ENCODE peak calls at places on chromosome 12, in six cellular contexts. V, X, Y, I, J and Z are unnamed samples.

GRCh38 chr12:125734137-125734536 is 668.9 kb downstream of the AACS start:
- DNase-seq in V (no peak), X (peak), Y (peak), I (peak), J (no peak), Z (no peak)

GRCh38 chr12:106138646-106139421 is at the start of gene NUAK1:
- DNase-seq in V (peak), X (peak), Y (peak), I (no peak), J (peak), Z (peak)

GRCh38 chr12:112182499-112182898 is 57.1 kb downstream of the TRAFD1 start:
- DNase-seq in V (no peak), X (no peak), Y (no peak), I (no peak), J (peak), Z (no peak)

GRCh38 chr12:43786899-43787693 is 19.0 kb downstream of the TWF1 start:
- DNase-seq in V (no peak), X (no peak), Y (no peak), I (no peak), J (peak), Z (no peak)

GRCh38 chr12:11765817-11766794 is 116.6 kb downstream of the ETV6 start:
- DNase-seq in V (peak), X (no peak), Y (peak), I (no peak), J (peak), Z (peak)

GRCh38 chr12:47094804-47095203 is 15.0 kb upstream of the AMIGO2 start:
- DNase-seq in V (no peak), X (peak), Y (no peak), I (no peak), J (no peak), Z (no peak)

GRCh38 chr12:26821212-26821701 is 11.7 kb downstream of the ITPR2 start:
- DNase-seq in V (no peak), X (no peak), Y (no peak), I (no peak), J (peak), Z (no peak)

GRCh38 chr12:57456145-57456700 is 1.1 kb downstream of the INHBE start:
- DNase-seq in V (no peak), X (peak), Y (peak), I (peak), J (peak), Z (no peak)

GRCh38 chr12:109920266-109920780 is 20.2 kb downstream of the TCHP start:
- DNase-seq in V (no peak), X (no peak), Y (no peak), I (no peak), J (no peak), Z (no peak)

GRCh38 chr12:123961585-123961984 is 11.0 kb downstream of the CCDC92 start:
- DNase-seq in V (no peak), X (no peak), Y (no peak), I (no peak), J (no peak), Z (no peak)

GRCh38 chr12:38142974-38143373 is 173.6 kb upstream of the ALG10B start:
- DNase-seq in V (no peak), X (peak), Y (no peak), I (no peak), J (no peak), Z (no peak)

GRCh38 chr12:105705765-105706164 is 375.3 kb downstream of the C12orf75 start:
- DNase-seq in V (peak), X (peak), Y (peak), I (peak), J (peak), Z (no peak)

GRCh38 chr12:91181053-91181452 is 1.6 kb downstream of the DCN start:
- DNase-seq in V (no peak), X (no peak), Y (no peak), I (no peak), J (peak), Z (no peak)

GRCh38 chr12:123660328-123660727 is 10.6 kb upstream of the TCTN2 start:
- DNase-seq in V (no peak), X (peak), Y (no peak), I (no peak), J (peak), Z (no peak)

GRCh38 chr12:42812086-42812485 is 222.5 kb upstream of the PRICKLE1 start:
- DNase-seq in V (no peak), X (no peak), Y (no peak), I (no peak), J (no peak), Z (no peak)

GRCh38 chr12:103901518-103902173 is 28.6 kb upstream of the HSP90B1 start:
- DNase-seq in V (no peak), X (no peak), Y (no peak), I (no peak), J (no peak), Z (no peak)

GRCh38 chr12:49902399-49903350 is 1.0 kb downstream of the FAIM2 start:
- DNase-seq in V (no peak), X (no peak), Y (no peak), I (peak), J (no peak), Z (peak)

GRCh38 chr12:95608252-95609033 is 57.2 kb upstream of the USP44 start:
- DNase-seq in V (peak), X (peak), Y (no peak), I (no peak), J (peak), Z (peak)

GRCh38 chr12:58727526-58727925 is 192.8 kb downstream of the LRIG3 start:
- DNase-seq in V (no peak), X (no peak), Y (peak), I (no peak), J (peak), Z (no peak)

GRCh38 chr12:47277972-47278448 is 198.3 kb upstream of the AMIGO2 start:
- DNase-seq in V (no peak), X (peak), Y (peak), I (peak), J (peak), Z (no peak)

GRCh38 chr12:15208140-15208539 is 13.1 kb downstream of the RERG start:
- DNase-seq in V (no peak), X (peak), Y (peak), I (no peak), J (no peak), Z (no peak)

GRCh38 chr12:8018666-8019581 is 13.6 kb upstream of the FOXJ2 start:
- DNase-seq in V (no peak), X (no peak), Y (peak), I (peak), J (no peak), Z (no peak)

GRCh38 chr12:109820921-109821381 is 12.2 kb downstream of the TRPV4 start:
- DNase-seq in V (no peak), X (no peak), Y (no peak), I (no peak), J (no peak), Z (no peak)

GRCh38 chr12:82097438-82097837 is 260.7 kb downstream of the CCDC59 start:
- DNase-seq in V (no peak), X (no peak), Y (no peak), I (no peak), J (no peak), Z (no peak)

GRCh38 chr12:110426300-110426910 is 22.9 kb upstream of the ANAPC7 start:
- DNase-seq in V (no peak), X (no peak), Y (no peak), I (no peak), J (peak), Z (no peak)

GRCh38 chr12:47736877-47737676 is 11.8 kb upstream of the ENDOU start:
- DNase-seq in V (peak), X (no peak), Y (no peak), I (peak), J (peak), Z (peak)

GRCh38 chr12:62522984-62523383 is 56.4 kb downstream of the MON2 start:
- DNase-seq in V (no peak), X (peak), Y (peak), I (no peak), J (peak), Z (no peak)

GRCh38 chr12:31306871-31307270 is 19.1 kb downstream of the SINHCAF start:
- DNase-seq in V (no peak), X (no peak), Y (no peak), I (peak), J (peak), Z (no peak)
- TF ChIP-seq POLR2A in V (no peak), X (no peak), Y (no peak), I (no peak), J (no peak), Z (no peak)

GRCh38 chr12:6182279-6182898 is 17.8 kb upstream of the CD9 start:
- DNase-seq in V (peak), X (no peak), Y (no peak), I (peak), J (peak), Z (peak)
- TF ChIP-seq POLR2A in V (no peak), X (no peak), Y (no peak), I (no peak), J (no peak), Z (no peak)

GRCh38 chr12:2794261-2794735 is 472 bp upstream of the FKBP4 start:
- DNase-seq in V (no peak), X (no peak), Y (no peak), I (no peak), J (no peak), Z (no peak)

GRCh38 chr12:2796187-2796663 is 1.5 kb downstream of the FKBP4 start:
- DNase-seq in V (no peak), X (peak), Y (no peak), I (peak), J (no peak), Z (no peak)

GRCh38 chr12:2793561-2793960 is 1.2 kb upstream of the FKBP4 start:
- DNase-seq in V (peak), X (no peak), Y (no peak), I (no peak), J (no peak), Z (no peak)

GRCh38 chr12:2795291-2796186 is 769 bp downstream of the FKBP4 start:
- DNase-seq in V (peak), X (peak), Y (peak), I (peak), J (peak), Z (peak)

GRCh38 chr12:2794736-2795289 is at the start of gene FKBP4:
- DNase-seq in V (peak), X (peak), Y (peak), I (peak), J (peak), Z (peak)
- TF ChIP-seq POLR2A in V (peak), X (peak), Y (peak), I (peak), J (no peak), Z (peak)

GRCh38 chr12:89707992-89708792 is 446 bp downstream of the ATP2B1 start:
- DNase-seq in V (peak), X (peak), Y (peak), I (peak), J (peak), Z (peak)

GRCh38 chr12:89709994-89710872 is 1.6 kb upstream of the ATP2B1 start:
- DNase-seq in V (peak), X (no peak), Y (no peak), I (no peak), J (peak), Z (peak)

GRCh38 chr12:89707623-89707991 is 1.0 kb downstream of the ATP2B1 start:
- DNase-seq in V (no peak), X (no peak), Y (peak), I (peak), J (no peak), Z (no peak)

GRCh38 chr12:89709157-89709993 is 737 bp upstream of the ATP2B1 start:
- DNase-seq in V (peak), X (peak), Y (peak), I (peak), J (peak), Z (peak)

DNA sequence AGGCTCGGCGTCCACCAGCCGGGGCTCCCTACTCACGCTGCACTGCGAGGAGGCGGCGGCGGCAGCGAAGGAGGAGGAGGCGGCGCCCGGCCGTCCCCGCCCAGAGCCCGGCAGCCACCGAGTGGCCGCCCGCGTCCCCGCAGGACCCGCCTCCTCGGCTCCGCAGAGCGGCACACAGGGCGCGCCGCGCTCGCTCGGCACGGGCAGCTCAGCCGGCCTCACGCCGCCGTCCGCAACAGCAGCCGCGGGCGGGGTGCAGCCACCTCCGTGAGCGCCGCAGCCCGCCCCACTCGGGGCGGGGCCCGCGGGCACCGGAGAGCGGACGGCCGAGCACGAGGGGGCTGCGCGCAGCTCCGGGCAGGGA is at the start of gene ATP2B1:
- DNase-seq in V (peak), X (peak), Y (peak), I (peak), J (peak), Z (peak)
- TF ChIP-seq POLR2A in V (peak), X (no peak), Y (peak), I (no peak), J (peak), Z (peak)

DNA sequence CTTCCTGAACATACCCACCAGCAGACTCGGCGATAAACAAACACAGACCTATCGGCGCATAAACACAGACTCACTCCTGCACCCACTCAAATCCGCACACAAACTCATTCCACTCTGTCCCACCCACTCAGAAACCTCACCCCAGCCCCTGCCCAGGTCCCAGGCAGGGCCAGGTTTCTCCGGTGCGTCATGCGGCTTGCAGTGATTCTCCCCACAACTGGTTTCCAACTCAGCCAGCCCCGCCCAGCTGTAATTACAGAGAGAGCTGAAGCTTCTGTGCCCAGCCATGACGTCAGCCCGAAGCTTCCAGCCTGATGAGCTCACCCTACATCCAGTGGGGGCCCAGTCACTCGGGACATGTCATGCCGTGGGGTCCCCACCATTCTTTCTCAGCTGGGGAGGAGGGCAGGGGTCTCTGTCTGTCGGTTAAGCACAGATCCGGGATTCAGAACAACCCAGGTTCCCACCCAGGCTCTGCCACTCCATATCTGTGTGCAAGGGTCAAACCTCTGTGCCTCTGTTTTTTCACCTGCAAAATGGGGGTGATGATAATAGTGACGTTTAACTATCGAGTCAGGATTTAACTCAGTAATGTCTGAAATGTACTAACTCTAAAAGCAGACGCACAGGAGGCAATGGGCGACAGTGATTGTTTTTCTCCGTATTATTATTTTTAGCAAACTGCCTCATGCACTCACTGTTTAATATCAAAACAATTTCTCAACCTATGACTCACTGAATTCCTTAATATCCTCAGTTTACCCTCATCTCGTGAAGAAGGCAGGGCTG is 2.3 kb upstream of the HSPB8 start:
- DNase-seq in V (peak), X (peak), Y (no peak), I (no peak), J (peak), Z (peak)
- TF ChIP-seq POLR2A in V (peak), X (no peak), Y (no peak), I (no peak), J (no peak), Z (no peak)